ENCODE peak calls at places on chromosomes 11 and 22, in ten cellular contexts. J is stimulated activated CD4-positive, alpha-beta T cell treated with anti-CD3 and anti-CD28 coated beads, Interleukin-1b, Interleukin-23, amount 100 ng/mL, for 4 hours; N is activated CD4-positive, alpha-beta T cell treated with anti-CD3 and anti-CD28 coated beads, Interleukin-2, amount 50 U/mL, for 1 hour; F is Caco-2; G is astrocyte of the spinal cord; Y is GDM1; D is SW480; Q is cardiac muscle cell; S is body of pancreas; A is LoVo. Z is an unnamed sample.

GRCh38 chr11:46237248-46238077 is 40.0 kb upstream of the CREB3L1 start:
- DNase-seq in A (peak), N (peak), G (peak), Y (no peak), J (peak), D (peak), F (peak), Q (peak), S (peak), Z (no peak)

GRCh38 chr11:87425943-87426342 is 388.2 kb downstream of the TMEM135 start:
- DNase-seq in Q (no peak), Y (no peak), N (no peak), S (no peak), F (no peak), A (no peak), G (peak), D (no peak), J (no peak), Z (no peak)

GRCh38 chr11:61195710-61196109 is 7.6 kb upstream of the PGA3 start:
- DNase-seq in G (no peak), D (no peak), N (no peak), F (no peak), Y (no peak), J (no peak), S (no peak), A (no peak), Q (no peak), Z (no peak)

GRCh38 chr11:44814881-44815592 is 88.3 kb downstream of the TSPAN18 start:
- DNase-seq in F (no peak), S (no peak), A (no peak), N (no peak), J (no peak), G (peak), D (no peak), Q (no peak), Y (no peak), Z (no peak)

GRCh38 chr11:27913650-27914049 is 194.3 kb downstream of the KIF18A start:
- DNase-seq in Q (no peak), F (no peak), J (no peak), D (no peak), A (no peak), N (no peak), Y (no peak), G (peak), S (no peak), Z (no peak)

GRCh38 chr11:46826310-46827044 is 19.6 kb downstream of the CKAP5 start:
- DNase-seq in Q (peak), D (peak), Y (no peak), G (peak), J (peak), S (peak), F (peak), A (peak), N (peak), Z (no peak)

GRCh38 chr11:19093976-19094375 is 23.0 kb upstream of the ZDHHC13 start:
- DNase-seq in S (no peak), A (peak), G (peak), D (peak), N (no peak), F (no peak), J (no peak), Y (no peak), Q (no peak), Z (no peak)

GRCh38 chr11:132780051-132780450 is 752.2 kb downstream of the OPCML start:
- DNase-seq in A (no peak), J (no peak), N (no peak), S (no peak), F (no peak), Y (no peak), Q (no peak), G (no peak), D (no peak), Z (peak)

GRCh38 chr11:4454031-4454430 is 4.9 kb downstream of the OR52K2 start:
- DNase-seq in J (no peak), Y (peak), Q (no peak), F (no peak), S (no peak), A (no peak), G (no peak), D (no peak), N (no peak), Z (no peak)

GRCh38 chr11:27858901-27859300 is 158.6 kb upstream of the BDNF start:
- DNase-seq in F (no peak), Y (no peak), J (no peak), S (no peak), Q (no peak), G (no peak), D (no peak), A (no peak), N (no peak), Z (no peak)

GRCh38 chr22:42970029-42970428 is 44.9 kb downstream of the PACSIN2 start:
- DNase-seq in N (no peak), A (no peak), J (no peak), Y (no peak), Q (no peak), S (peak), D (peak), G (no peak), F (no peak), Z (no peak)

GRCh38 chr11:63905179-63905578 is 11.8 kb downstream of the RCOR2 start:
- DNase-seq in S (no peak), Y (no peak), A (no peak), D (no peak), Q (no peak), G (no peak), J (no peak), F (no peak), N (no peak), Z (no peak)

GRCh38 chr11:108718466-108718865 is 53.6 kb downstream of the DDX10 start:
- DNase-seq in Q (no peak), J (no peak), D (no peak), A (no peak), S (no peak), G (no peak), Y (no peak), N (no peak), F (no peak), Z (no peak)

GRCh38 chr22:45896153-45896951 is 80.6 kb downstream of the WNT7B start:
- DNase-seq in D (no peak), F (peak), G (no peak), N (no peak), J (no peak), Q (no peak), A (no peak), S (peak), Y (no peak), Z (no peak)

GRCh38 chr11:36066891-36067290 is 123.0 kb downstream of the LDLRAD3 start:
- DNase-seq in Q (no peak), D (no peak), Y (no peak), N (no peak), G (no peak), S (no peak), A (no peak), J (no peak), F (no peak), Z (no peak)

GRCh38 chr11:126112547-126112946 is 49.9 kb upstream of the CDON start:
- DNase-seq in J (no peak), F (no peak), S (no peak), G (peak), N (no peak), D (no peak), A (no peak), Q (no peak), Y (no peak), Z (no peak)

GRCh38 chr22:50694766-50695420 is 22.3 kb downstream of the SHANK3 start:
- DNase-seq in D (no peak), J (no peak), F (no peak), A (no peak), S (peak), Y (no peak), Q (no peak), N (no peak), G (no peak), Z (no peak)

GRCh38 chr11:128848815-128849455 is 18.2 kb downstream of the KCNJ1 start:
- DNase-seq in F (peak), S (peak), J (peak), D (peak), G (peak), A (peak), Q (peak), N (peak), Y (peak), Z (no peak)

GRCh38 chr11:9056467-9056866 is 34.9 kb downstream of the SCUBE2 start:
- DNase-seq in F (no peak), A (no peak), S (no peak), J (no peak), N (no peak), D (no peak), Y (no peak), G (no peak), Q (no peak), Z (no peak)

GRCh38 chr11:44813401-44813800 is 86.6 kb downstream of the TSPAN18 start:
- DNase-seq in D (no peak), Q (no peak), F (no peak), G (no peak), Y (no peak), N (no peak), A (no peak), J (no peak), S (no peak), Z (no peak)

GRCh38 chr11:119340335-119341221 is at the start of gene C1QTNF5:
- DNase-seq in G (peak), Q (peak), F (no peak), S (peak), A (no peak), D (no peak), N (no peak), J (no peak), Y (no peak), Z (no peak)

GRCh38 chr11:67120881-67121710 is 2.0 kb downstream of the KDM2A start:
- DNase-seq in N (no peak), F (peak), D (peak), A (no peak), G (peak), J (no peak), Y (no peak), Q (peak), S (peak), Z (no peak)

GRCh38 chr22:44574057-44574456 is 76.0 kb upstream of the RTL6 start:
- DNase-seq in Q (no peak), J (no peak), S (peak), Y (no peak), N (no peak), F (no peak), D (peak), A (peak), G (peak), Z (peak)

GRCh38 chr11:117259417-117259816 is 26.9 kb downstream of the RNF214 start:
- DNase-seq in A (no peak), S (no peak), Y (no peak), G (peak), N (no peak), J (no peak), Q (no peak), D (no peak), F (no peak), Z (no peak)

GRCh38 chr11:124970925-124971324 is 16.9 kb downstream of the CCDC15 start:
- DNase-seq in D (peak), S (no peak), Y (no peak), F (peak), N (no peak), Q (peak), G (peak), A (no peak), J (no peak), Z (no peak)

GRCh38 chr22:31229402-31230140 is 17.5 kb downstream of the LIMK2 start:
- DNase-seq in N (no peak), F (no peak), A (no peak), Y (no peak), D (no peak), Q (no peak), J (no peak), G (peak), S (peak), Z (no peak)

GRCh38 chr11:105699203-105699602 is 89.3 kb downstream of the GRIA4 start:
- DNase-seq in G (no peak), S (no peak), F (no peak), N (no peak), Y (no peak), A (no peak), J (no peak), D (no peak), Q (no peak), Z (no peak)

GRCh38 chr22:26325641-26326040 is 103.4 kb upstream of the ASPHD2 start:
- DNase-seq in D (no peak), J (no peak), N (no peak), Q (no peak), Y (no peak), S (no peak), F (no peak), A (no peak), G (no peak), Z (peak)

GRCh38 chr11:128503231-128503991 is 83.9 kb downstream of the ETS1 start:
- DNase-seq in G (peak), S (no peak), Y (no peak), J (no peak), D (no peak), Q (no peak), F (no peak), A (no peak), N (no peak), Z (no peak)

GRCh38 chr11:116513894-116514293 is 258.9 kb downstream of the BUD13 start:
- DNase-seq in G (peak), S (peak), Y (peak), Q (peak), N (no peak), F (peak), A (peak), J (no peak), D (peak), Z (no peak)

GRCh38 chr22:35347462-35347861 is 33.4 kb upstream of the HMOX1 start:
- DNase-seq in Y (no peak), S (no peak), F (no peak), Q (no peak), D (no peak), A (no peak), J (no peak), G (no peak), N (no peak), Z (no peak)

GRCh38 chr11:18171377-18172000 is 1.1 kb upstream of the MRGPRX4 start:
- DNase-seq in S (no peak), N (peak), J (no peak), Y (no peak), F (peak), A (peak), G (no peak), Q (peak), D (peak), Z (no peak)

Z was measured in retinal pigment epithelial cell.